ENCODE peak calls at places on chromosomes 13 and 19, in five cellular contexts. V, W, I, B and A are unnamed samples.

GRCh38 chr19:16548956-16549355 is 6.7 kb upstream of the CHERP start:
- DNase-seq in V (no peak), W (no peak), I (no peak), B (no peak), A (no peak)

GRCh38 chr19:42469311-42470239 is 26.8 kb upstream of the CXCL17 start:
- DNase-seq in V (no peak), W (no peak), I (peak), B (no peak), A (no peak)

GRCh38 chr13:85366759-85367417 is 432.3 kb downstream of the SLITRK6 start:
- DNase-seq in V (no peak), W (no peak), I (no peak), B (no peak), A (no peak)

GRCh38 chr13:109715902-109716301 is 70.5 kb downstream of the IRS2 start:
- DNase-seq in V (no peak), W (no peak), I (no peak), B (no peak), A (no peak)

GRCh38 chr19:51016798-51017683 is 2.5 kb downstream of the KLK10 start:
- DNase-seq in V (peak), W (peak), I (peak), B (peak), A (peak)

GRCh38 chr19:5814847-5815246 is 10.0 kb downstream of the NRTN start:
- DNase-seq in V (no peak), W (no peak), I (no peak), B (no peak), A (no peak)

GRCh38 chr19:29085630-29086029 is 127.3 kb downstream of the UQCRFS1 start:
- DNase-seq in V (no peak), W (no peak), I (no peak), B (no peak), A (no peak)

GRCh38 chr13:110984798-110985197 is 69.9 kb upstream of the ANKRD10 start:
- DNase-seq in V (no peak), W (no peak), I (no peak), B (no peak), A (no peak)

GRCh38 chr19:512548-513365 is 5.5 kb downstream of the TPGS1 start:
- DNase-seq in V (no peak), W (no peak), I (no peak), B (no peak), A (peak)

GRCh38 chr13:46495647-46496046 is 57.3 kb upstream of the LRCH1 start:
- DNase-seq in V (no peak), W (no peak), I (no peak), B (no peak), A (no peak)

GRCh38 chr19:7213628-7214328 is 80.4 kb downstream of the INSR start:
- DNase-seq in V (no peak), W (no peak), I (no peak), B (no peak), A (no peak)

GRCh38 chr19:43798546-43799409 is 3.5 kb downstream of the LYPD5 start:
- DNase-seq in V (no peak), W (peak), I (no peak), B (peak), A (peak)

GRCh38 chr13:33509642-33510229 is 224.2 kb upstream of the STARD13 start:
- DNase-seq in V (no peak), W (peak), I (no peak), B (no peak), A (peak)

GRCh38 chr19:19459099-19459498 is 53.6 kb downstream of the GATAD2A start:
- DNase-seq in V (no peak), W (no peak), I (no peak), B (no peak), A (no peak)

GRCh38 chr19:18499055-18499775 is 22.7 kb downstream of the ELL start:
- DNase-seq in V (no peak), W (no peak), I (no peak), B (no peak), A (no peak)

GRCh38 chr13:109285586-109285985 is 500.8 kb downstream of the IRS2 start:
- DNase-seq in V (no peak), W (no peak), I (no peak), B (no peak), A (no peak)

GRCh38 chr13:92297971-92298942 is 899.8 kb downstream of the GPC5 start:
- DNase-seq in V (no peak), W (no peak), I (no peak), B (no peak), A (no peak)

GRCh38 chr13:97834255-97834654 is 119.2 kb upstream of the IPO5 start:
- DNase-seq in V (no peak), W (no peak), I (no peak), B (no peak), A (no peak)

GRCh38 chr13:30851697-30852096 is 54.4 kb upstream of the MEDAG start:
- DNase-seq in V (no peak), W (no peak), I (peak), B (no peak), A (no peak)

GRCh38 chr13:36758345-36758744 is 60.7 kb upstream of the RFXAP start:
- DNase-seq in V (no peak), W (peak), I (no peak), B (no peak), A (peak)

GRCh38 chr13:73059460-73060250 is 850 bp downstream of the KLF5 start:
- DNase-seq in V (peak), W (peak), I (peak), B (no peak), A (peak)

GRCh38 chr13:76027131-76027530 is 391.0 kb downstream of the LMO7 start:
- DNase-seq in V (no peak), W (no peak), I (no peak), B (no peak), A (no peak)

GRCh38 chr13:113117335-113117872 is 5.2 kb upstream of the F10 start:
- DNase-seq in V (peak), W (peak), I (no peak), B (no peak), A (no peak)

GRCh38 chr13:76594435-76594834 is 291.8 kb downstream of the KCTD12 start:
- DNase-seq in V (no peak), W (no peak), I (no peak), B (no peak), A (no peak)

GRCh38 chr13:99639126-99639525 is 137.9 kb downstream of the TM9SF2 start:
- DNase-seq in V (no peak), W (no peak), I (no peak), B (no peak), A (no peak)

GRCh38 chr19:33472696-33473624 is 48.6 kb downstream of the PEPD start:
- DNase-seq in V (no peak), W (no peak), I (no peak), B (no peak), A (no peak)

GRCh38 chr13:62598708-62599107 is 1183.1 kb upstream of the PCDH20 start:
- DNase-seq in V (no peak), W (no peak), I (no peak), B (no peak), A (no peak)

GRCh38 chr19:47729799-47730520 is 15.4 kb upstream of the NOP53 start:
- DNase-seq in V (peak), W (peak), I (no peak), B (no peak), A (peak)

GRCh38 chr13:68254151-68254550 is 1024.0 kb upstream of the PCDH9 start:
- DNase-seq in V (no peak), W (no peak), I (no peak), B (no peak), A (no peak)

GRCh38 chr13:38045278-38046048 is 175.9 kb upstream of the TRPC4 start:
- DNase-seq in V (no peak), W (no peak), I (peak), B (no peak), A (no peak)
- TF ChIP-seq CTCF in V (no peak), W (no peak), I (peak), B (peak), A (no peak)

DNA sequence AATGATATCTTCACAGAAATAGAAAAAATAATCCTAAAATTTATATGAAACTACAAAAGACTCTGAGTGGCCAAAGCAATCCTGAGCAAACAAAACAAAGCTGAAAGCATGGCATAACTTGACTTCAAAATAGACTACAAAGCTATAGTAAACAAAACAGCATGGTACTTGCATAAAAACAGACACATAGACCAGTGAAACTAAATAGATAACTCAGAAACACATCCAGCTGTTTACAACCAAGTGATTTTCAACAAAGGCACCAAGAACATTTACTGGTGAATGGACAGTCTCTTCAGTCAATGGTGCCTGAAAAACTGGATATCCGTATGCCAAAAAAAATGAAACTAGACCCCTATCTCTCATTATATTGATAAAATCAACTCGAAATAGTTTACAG is 25.2 kb downstream of the SCGB2B2 start:
- DNase-seq in V (no peak), W (no peak), I (no peak), B (no peak), A (no peak)
- H3K4me3 ChIP-seq in V (no peak), W (no peak), I (no peak), B (no peak), A (no peak)

DNA sequence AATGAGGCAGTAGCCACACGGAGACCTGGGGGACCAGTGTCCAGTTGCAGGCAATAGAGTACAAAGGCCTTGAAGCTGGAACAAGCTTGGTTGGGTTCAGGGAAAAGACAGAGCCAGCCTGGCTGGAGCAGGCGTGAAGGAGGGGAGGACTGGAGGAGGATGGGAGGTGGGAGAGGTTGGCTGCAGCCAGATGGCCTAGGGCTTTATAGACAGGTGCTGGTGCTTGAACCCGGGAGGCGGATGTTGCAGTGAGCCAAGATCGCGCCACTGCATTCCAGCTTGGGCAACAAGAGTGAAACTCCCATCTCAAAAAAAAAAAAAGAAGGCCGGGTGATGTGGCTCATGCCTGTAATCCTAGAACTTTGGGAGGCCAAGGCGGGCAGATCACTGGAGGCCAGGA is 1.7 kb downstream of the SPINT2 start:
- DNase-seq in V (no peak), W (no peak), I (no peak), B (no peak), A (no peak)
- TF ChIP-seq CTCF in V (no peak), W (no peak), I (no peak), B (no peak), A (no peak)

DNA sequence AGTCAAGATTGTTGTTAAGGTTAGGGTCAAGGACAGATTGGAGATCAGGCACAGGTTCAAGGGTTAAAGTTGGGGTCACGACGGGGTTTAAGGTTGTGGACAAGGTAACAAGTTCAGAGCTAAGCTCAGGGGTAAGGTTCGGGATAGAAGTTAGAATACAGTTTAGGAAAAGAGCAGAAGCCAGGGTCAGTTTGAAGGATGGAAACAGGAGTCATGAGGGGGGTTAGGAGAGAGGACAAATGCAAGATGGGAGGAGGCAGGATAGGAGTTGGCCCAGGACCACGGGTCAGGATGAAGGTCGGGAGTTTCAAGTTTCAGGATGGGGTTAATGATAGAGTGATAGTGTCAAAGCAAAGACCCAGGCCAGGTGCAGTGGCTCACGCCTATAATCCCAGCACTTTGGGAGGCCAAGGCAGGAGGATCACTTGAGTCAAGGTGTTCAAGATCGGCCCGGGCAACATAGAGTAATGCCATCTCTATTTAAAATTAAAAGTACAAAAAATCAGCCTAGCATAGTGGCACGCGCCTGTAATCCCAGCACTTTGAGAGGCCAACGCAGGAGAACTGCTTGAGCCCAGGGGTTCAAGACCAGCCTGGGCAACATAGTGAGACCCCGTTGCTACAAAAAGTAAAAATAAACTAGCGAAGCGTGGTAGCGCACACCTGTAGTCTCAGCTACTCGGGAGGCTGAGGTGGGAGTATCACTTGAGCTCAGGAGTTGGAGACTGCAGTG is 7.7 kb downstream of the NPHS1 start:
- DNase-seq in V (no peak), W (no peak), I (no peak), B (no peak), A (no peak)
- H3K4me3 ChIP-seq in V (no peak), W (peak), I (no peak), B (no peak), A (no peak)

DNA sequence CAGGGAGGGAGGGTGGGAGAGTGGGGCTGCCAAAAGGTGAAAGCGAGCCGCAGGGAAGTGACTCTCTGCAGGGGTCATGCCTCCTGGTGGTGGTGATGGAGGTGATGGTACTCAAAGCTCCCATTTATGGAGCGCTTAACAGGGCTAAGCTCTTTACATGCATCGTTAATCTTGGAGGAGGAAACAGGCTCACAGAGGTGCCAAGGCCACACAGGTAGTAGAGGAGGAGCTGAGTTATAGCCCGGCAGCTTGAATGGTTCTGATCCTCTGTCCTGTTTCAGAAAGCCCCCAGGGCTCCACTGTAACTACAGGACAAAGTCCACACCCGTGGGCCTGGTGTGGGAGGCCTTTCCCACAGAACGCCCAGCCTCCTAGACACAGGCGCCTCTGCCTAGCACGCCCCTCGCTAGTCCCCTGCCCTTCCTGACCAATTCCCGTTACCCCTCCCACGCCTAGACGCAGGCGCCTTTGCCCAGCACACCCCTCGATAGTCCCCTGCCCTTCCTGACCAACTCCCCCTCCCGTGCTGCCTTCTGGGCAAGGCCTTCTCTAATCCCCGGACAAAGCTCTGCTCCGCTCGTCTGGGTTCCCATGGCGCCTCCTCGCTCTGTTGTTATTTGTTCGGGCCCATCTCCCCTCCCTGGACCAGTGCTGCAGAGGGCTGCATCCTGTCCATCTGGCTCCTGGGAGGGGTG is 10.8 kb downstream of the PPP1R37 start:
- DNase-seq in V (no peak), W (no peak), I (no peak), B (no peak), A (no peak)
- TF ChIP-seq CTCF in V (no peak), W (no peak), I (no peak), B (no peak), A (no peak)

DNA sequence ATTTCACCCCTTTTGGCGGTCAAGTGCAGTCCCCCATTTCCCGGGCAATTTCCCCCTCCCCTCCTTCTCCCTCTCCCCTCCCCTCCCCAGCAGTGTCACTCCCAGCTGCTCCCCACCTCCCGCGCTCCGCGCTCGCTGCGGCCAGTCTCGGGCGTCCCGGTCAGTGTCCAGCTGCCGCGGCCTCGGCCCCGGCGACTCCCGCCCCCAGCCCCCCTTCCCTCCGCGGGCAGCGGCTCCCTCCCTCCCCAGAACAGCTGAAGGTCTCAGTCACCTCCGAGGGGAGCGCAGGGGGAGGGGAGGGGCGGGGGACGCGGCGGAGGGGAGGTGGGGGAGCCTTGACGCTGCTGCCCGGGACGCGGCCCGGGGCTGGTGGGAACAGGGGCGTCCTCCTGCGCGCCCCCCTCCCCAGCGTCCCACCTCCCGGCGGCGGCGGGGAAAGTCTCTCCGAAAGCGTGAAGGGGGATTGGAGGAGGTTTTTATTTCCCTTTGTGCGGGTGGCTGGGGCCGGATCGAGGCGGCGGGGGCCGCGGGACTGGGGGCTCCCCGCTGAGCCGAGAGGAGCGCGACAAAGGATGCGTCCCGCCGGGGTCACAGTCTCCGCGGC is at the start of gene SHD:
- DNase-seq in V (no peak), W (no peak), I (no peak), B (no peak), A (no peak)
- H3K4me3 ChIP-seq in V (peak), W (peak), I (no peak), B (no peak), A (no peak)

DNA sequence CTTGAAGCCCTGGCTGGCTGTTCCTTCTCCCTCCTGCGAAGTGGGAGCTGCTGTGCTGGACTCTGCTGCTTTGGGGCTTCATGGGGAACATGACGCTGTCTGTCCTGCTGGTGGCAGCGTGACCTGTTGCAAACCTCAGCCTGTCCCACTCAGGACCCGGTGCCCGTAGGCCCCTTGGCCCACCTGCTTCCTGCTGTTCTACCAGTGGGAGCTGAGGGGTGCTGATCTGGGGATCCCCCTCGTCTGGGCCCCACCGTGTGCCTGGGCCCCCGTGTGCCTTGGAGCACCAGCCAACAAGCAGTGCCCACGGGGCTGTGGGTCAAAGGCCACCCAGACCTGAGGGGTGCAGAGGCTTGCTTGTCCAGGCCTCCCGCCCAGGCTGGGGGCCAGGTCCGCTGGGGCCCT is 5.3 kb downstream of the SPPL2B start:
- DNase-seq in V (no peak), W (no peak), I (no peak), B (no peak), A (no peak)
- TF ChIP-seq CTCF in V (no peak), W (no peak), I (no peak), B (no peak), A (no peak)

GRCh38 chr19:3408996-3409345 is 42.6 kb downstream of the NFIC start:
- DNase-seq in V (no peak), W (no peak), I (no peak), B (no peak), A (no peak)
- H3K4me3 ChIP-seq in V (no peak), W (no peak), I (no peak), B (no peak), A (no peak)